ENCODE peak calls at places on chromosome 11, in six cellular contexts. One of them, this sample, is unnamed.

GRCh38 chr11:69880041-69880802 is 61.0 kb upstream of the FGF3 start:
- DNase-seq in mesendoderm: no peak
- DNase-seq in skeletal muscle cell: no peak
- DNase-seq in RCC 7860: no peak
- DNase-seq in RWPE1: no peak
- DNase-seq in CD4-positive, CD25-positive, alpha-beta regulatory T cell: no peak
- DNase-seq in this sample: no peak

GRCh38 chr11:48052183-48053040 is 72.1 kb downstream of the PTPRJ start:
- DNase-seq in RCC 7860: no peak
- DNase-seq in RWPE1: peak
- DNase-seq in CD4-positive, CD25-positive, alpha-beta regulatory T cell: no peak
- DNase-seq in skeletal muscle cell: no peak
- DNase-seq in mesendoderm: peak
- DNase-seq in this sample: peak

GRCh38 chr11:123304828-123305530 is 109.9 kb upstream of the CLMP start:
- DNase-seq in CD4-positive, CD25-positive, alpha-beta regulatory T cell: no peak
- DNase-seq in skeletal muscle cell: no peak
- DNase-seq in RCC 7860: no peak
- DNase-seq in RWPE1: no peak
- DNase-seq in mesendoderm: peak
- DNase-seq in this sample: no peak

GRCh38 chr11:75656044-75656726 is 12.7 kb downstream of the MAP6 start:
- DNase-seq in RWPE1: peak
- DNase-seq in skeletal muscle cell: no peak
- DNase-seq in CD4-positive, CD25-positive, alpha-beta regulatory T cell: no peak
- DNase-seq in mesendoderm: peak
- DNase-seq in RCC 7860: no peak
- DNase-seq in this sample: no peak

GRCh38 chr11:107859459-107860239 is 1.1 kb upstream of the SLC35F2 start:
- DNase-seq in RWPE1: peak
- DNase-seq in CD4-positive, CD25-positive, alpha-beta regulatory T cell: peak
- DNase-seq in RCC 7860: peak
- DNase-seq in skeletal muscle cell: no peak
- DNase-seq in mesendoderm: no peak
- DNase-seq in this sample: peak

GRCh38 chr11:31045335-31045734 is 324.2 kb downstream of the DCDC1 start:
- DNase-seq in mesendoderm: peak
- DNase-seq in RWPE1: no peak
- DNase-seq in skeletal muscle cell: no peak
- DNase-seq in CD4-positive, CD25-positive, alpha-beta regulatory T cell: no peak
- DNase-seq in RCC 7860: no peak
- DNase-seq in this sample: no peak

GRCh38 chr11:112255075-112255739 is 5.5 kb downstream of the PLET1 start:
- DNase-seq in mesendoderm: no peak
- DNase-seq in CD4-positive, CD25-positive, alpha-beta regulatory T cell: no peak
- DNase-seq in RCC 7860: peak
- DNase-seq in RWPE1: peak
- DNase-seq in skeletal muscle cell: peak
- DNase-seq in this sample: peak

GRCh38 chr11:101880208-101880607 is 34.6 kb upstream of the CEP126 start:
- DNase-seq in skeletal muscle cell: peak
- DNase-seq in RCC 7860: no peak
- DNase-seq in CD4-positive, CD25-positive, alpha-beta regulatory T cell: no peak
- DNase-seq in RWPE1: no peak
- DNase-seq in mesendoderm: peak
- DNase-seq in this sample: peak

GRCh38 chr11:93700830-93701229 is 39.3 kb downstream of the CEP295 start:
- DNase-seq in skeletal muscle cell: no peak
- DNase-seq in CD4-positive, CD25-positive, alpha-beta regulatory T cell: no peak
- DNase-seq in RWPE1: no peak
- DNase-seq in RCC 7860: no peak
- DNase-seq in mesendoderm: no peak
- DNase-seq in this sample: no peak

GRCh38 chr11:1202154-1202775 is 20.6 kb upstream of the MUC5B start:
- DNase-seq in mesendoderm: peak
- DNase-seq in CD4-positive, CD25-positive, alpha-beta regulatory T cell: no peak
- DNase-seq in skeletal muscle cell: no peak
- DNase-seq in RCC 7860: no peak
- DNase-seq in RWPE1: no peak
- DNase-seq in this sample: no peak

This sample was measured in Calu3.